ENCODE peak calls at places on chromosome 21, in seven cellular contexts. One of them, this sample, is unnamed.

GRCh38 chr21:37862536-37862935 is 53.7 kb downstream of the KCNJ6 start:
- DNase-seq in fibroblast of lung: peak
- DNase-seq in astrocyte of the cerebellum: no peak
- DNase-seq in endodermal cell: peak
- DNase-seq in endothelial cell: peak
- DNase-seq in heart right ventricle: peak
- DNase-seq in cardiac fibroblast: peak
- DNase-seq in this sample: no peak

GRCh38 chr21:32338209-32338921 is 39.7 kb downstream of the MRAP start:
- DNase-seq in fibroblast of lung: no peak
- DNase-seq in cardiac fibroblast: no peak
- DNase-seq in endothelial cell: no peak
- DNase-seq in endodermal cell: no peak
- DNase-seq in heart right ventricle: no peak
- DNase-seq in astrocyte of the cerebellum: no peak
- DNase-seq in this sample: no peak

GRCh38 chr21:22235866-22236590 is 1237.8 kb downstream of the NCAM2 start:
- DNase-seq in endodermal cell: no peak
- DNase-seq in fibroblast of lung: no peak
- DNase-seq in endothelial cell: no peak
- DNase-seq in heart right ventricle: no peak
- DNase-seq in cardiac fibroblast: no peak
- DNase-seq in astrocyte of the cerebellum: no peak
- DNase-seq in this sample: no peak

GRCh38 chr21:39670741-39671140 is 58.0 kb downstream of the B3GALT5 start:
- DNase-seq in endodermal cell: peak
- DNase-seq in endothelial cell: no peak
- DNase-seq in heart right ventricle: no peak
- DNase-seq in astrocyte of the cerebellum: no peak
- DNase-seq in fibroblast of lung: peak
- DNase-seq in cardiac fibroblast: no peak
- DNase-seq in this sample: no peak

GRCh38 chr21:32190491-32191144 is 88.2 kb downstream of the MIS18A start:
- DNase-seq in heart right ventricle: no peak
- DNase-seq in endothelial cell: no peak
- DNase-seq in cardiac fibroblast: no peak
- DNase-seq in astrocyte of the cerebellum: no peak
- DNase-seq in fibroblast of lung: no peak
- DNase-seq in endodermal cell: no peak
- DNase-seq in this sample: no peak

GRCh38 chr21:42513151-42513984 is at the start of gene SLC37A1:
- DNase-seq in fibroblast of lung: peak
- DNase-seq in endothelial cell: peak
- DNase-seq in cardiac fibroblast: no peak
- DNase-seq in endodermal cell: peak
- DNase-seq in heart right ventricle: no peak
- DNase-seq in astrocyte of the cerebellum: no peak
- DNase-seq in this sample: no peak

GRCh38 chr21:44687671-44688070 is 5.7 kb upstream of the KRTAP12-1 start:
- DNase-seq in endodermal cell: no peak
- DNase-seq in endothelial cell: no peak
- DNase-seq in astrocyte of the cerebellum: no peak
- DNase-seq in heart right ventricle: no peak
- DNase-seq in cardiac fibroblast: no peak
- DNase-seq in fibroblast of lung: no peak
- DNase-seq in this sample: no peak

GRCh38 chr21:26811031-26811430 is 34.2 kb downstream of the ADAMTS1 start:
- DNase-seq in endothelial cell: no peak
- DNase-seq in heart right ventricle: no peak
- DNase-seq in astrocyte of the cerebellum: no peak
- DNase-seq in endodermal cell: no peak
- DNase-seq in fibroblast of lung: no peak
- DNase-seq in cardiac fibroblast: no peak
- DNase-seq in this sample: no peak

GRCh38 chr21:38646213-38646837 is 148.0 kb upstream of the ERG start:
- DNase-seq in endodermal cell: no peak
- DNase-seq in heart right ventricle: no peak
- DNase-seq in astrocyte of the cerebellum: no peak
- DNase-seq in fibroblast of lung: peak
- DNase-seq in endothelial cell: no peak
- DNase-seq in cardiac fibroblast: peak
- DNase-seq in this sample: no peak

GRCh38 chr21:18725653-18726052 is 322.1 kb upstream of the TMPRSS15 start:
- DNase-seq in endodermal cell: peak
- DNase-seq in cardiac fibroblast: no peak
- DNase-seq in heart right ventricle: no peak
- DNase-seq in astrocyte of the cerebellum: no peak
- DNase-seq in fibroblast of lung: no peak
- DNase-seq in endothelial cell: peak
- DNase-seq in this sample: no peak
- TF ChIP-seq CTCF in endodermal cell: peak
- TF ChIP-seq CTCF in cardiac fibroblast: no peak
- TF ChIP-seq CTCF in heart right ventricle: no peak
- TF ChIP-seq CTCF in astrocyte of the cerebellum: no peak
- TF ChIP-seq CTCF in fibroblast of lung: no peak
- TF ChIP-seq CTCF in endothelial cell: peak
- TF ChIP-seq CTCF in this sample: no peak

DNA sequence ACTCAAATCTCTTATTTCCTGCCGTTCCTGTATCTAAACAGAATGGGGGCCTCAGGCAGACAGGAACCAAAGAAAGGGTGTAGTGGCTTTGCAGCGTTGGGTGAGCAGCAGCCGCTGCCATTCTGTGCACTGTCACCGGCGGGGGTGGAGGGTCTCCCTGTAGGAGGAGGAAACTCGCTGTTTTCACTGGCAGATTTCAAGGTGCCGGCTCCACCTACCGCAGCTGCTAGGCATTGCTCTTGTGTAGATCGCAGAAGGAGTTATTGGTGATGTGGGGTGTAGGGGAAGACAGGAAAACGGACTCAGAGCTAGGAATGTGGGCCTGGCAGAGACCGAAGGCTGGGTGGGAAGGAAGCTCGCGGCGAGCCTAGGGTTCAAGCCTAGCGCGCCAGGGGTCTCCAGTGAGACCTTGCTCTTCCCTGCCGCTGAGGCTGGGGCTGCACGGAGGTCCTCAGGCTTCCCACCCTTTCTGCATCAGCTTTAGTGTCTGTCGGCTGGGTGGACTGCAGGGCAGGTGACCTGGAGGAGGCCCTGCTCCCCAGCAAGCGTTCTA is 20.8 kb downstream of the ATP5PO start:
- DNase-seq in endothelial cell: peak
- DNase-seq in heart right ventricle: peak
- DNase-seq in endodermal cell: peak
- DNase-seq in fibroblast of lung: peak
- DNase-seq in cardiac fibroblast: peak
- DNase-seq in astrocyte of the cerebellum: peak
- DNase-seq in this sample: peak
- TF ChIP-seq CTCF in endothelial cell: peak
- TF ChIP-seq CTCF in heart right ventricle: peak
- TF ChIP-seq CTCF in endodermal cell: peak
- TF ChIP-seq CTCF in fibroblast of lung: peak
- TF ChIP-seq CTCF in cardiac fibroblast: peak
- TF ChIP-seq CTCF in astrocyte of the cerebellum: peak
- TF ChIP-seq CTCF in this sample: no peak

GRCh38 chr21:14736162-14736561 is 190.0 kb upstream of the SAMSN1 start:
- DNase-seq in heart right ventricle: no peak
- DNase-seq in astrocyte of the cerebellum: no peak
- DNase-seq in fibroblast of lung: no peak
- DNase-seq in endodermal cell: no peak
- DNase-seq in endothelial cell: no peak
- DNase-seq in cardiac fibroblast: no peak
- DNase-seq in this sample: no peak

GRCh38 chr21:14737278-14737677 is 191.2 kb upstream of the SAMSN1 start:
- DNase-seq in heart right ventricle: no peak
- DNase-seq in cardiac fibroblast: no peak
- DNase-seq in endodermal cell: no peak
- DNase-seq in astrocyte of the cerebellum: no peak
- DNase-seq in endothelial cell: no peak
- DNase-seq in fibroblast of lung: no peak
- DNase-seq in this sample: no peak

GRCh38 chr21:14736672-14737071 is 190.6 kb upstream of the SAMSN1 start:
- DNase-seq in astrocyte of the cerebellum: no peak
- DNase-seq in fibroblast of lung: no peak
- DNase-seq in endodermal cell: no peak
- DNase-seq in heart right ventricle: no peak
- DNase-seq in endothelial cell: no peak
- DNase-seq in cardiac fibroblast: no peak
- DNase-seq in this sample: no peak

GRCh38 chr21:14739590-14739989 is 193.5 kb upstream of the SAMSN1 start:
- DNase-seq in astrocyte of the cerebellum: no peak
- DNase-seq in fibroblast of lung: no peak
- DNase-seq in endothelial cell: no peak
- DNase-seq in cardiac fibroblast: no peak
- DNase-seq in endodermal cell: no peak
- DNase-seq in heart right ventricle: no peak
- DNase-seq in this sample: no peak

GRCh38 chr21:14737922-14738321 is 191.8 kb upstream of the SAMSN1 start:
- DNase-seq in heart right ventricle: peak
- DNase-seq in fibroblast of lung: no peak
- DNase-seq in endothelial cell: peak
- DNase-seq in endodermal cell: no peak
- DNase-seq in cardiac fibroblast: peak
- DNase-seq in astrocyte of the cerebellum: peak
- DNase-seq in this sample: no peak
- TF ChIP-seq CTCF in heart right ventricle: peak
- TF ChIP-seq CTCF in fibroblast of lung: peak
- TF ChIP-seq CTCF in endothelial cell: peak
- TF ChIP-seq CTCF in endodermal cell: peak
- TF ChIP-seq CTCF in cardiac fibroblast: peak
- TF ChIP-seq CTCF in astrocyte of the cerebellum: peak
- TF ChIP-seq CTCF in this sample: no peak

GRCh38 chr21:28344985-28345384 is 647.7 kb downstream of the LTN1 start:
- DNase-seq in endodermal cell: no peak
- DNase-seq in astrocyte of the cerebellum: no peak
- DNase-seq in endothelial cell: no peak
- DNase-seq in cardiac fibroblast: no peak
- DNase-seq in fibroblast of lung: no peak
- DNase-seq in heart right ventricle: no peak
- DNase-seq in this sample: no peak
- TF ChIP-seq CTCF in endodermal cell: no peak
- TF ChIP-seq CTCF in astrocyte of the cerebellum: no peak
- TF ChIP-seq CTCF in endothelial cell: no peak
- TF ChIP-seq CTCF in cardiac fibroblast: no peak
- TF ChIP-seq CTCF in fibroblast of lung: no peak
- TF ChIP-seq CTCF in heart right ventricle: no peak
- TF ChIP-seq CTCF in this sample: no peak

This sample was measured in omental fat pad.